ENCODE peak calls at places on chromosomes 13 and 19, in eight cellular contexts. H, B, J, L, I, N, E and W are unnamed samples.

GRCh38 chr13:30138511-30138910 is 168.8 kb downstream of the KATNAL1 start:
- DNase-seq in L (no peak), E (no peak), B (no peak), H (no peak), I (no peak), J (no peak), N (no peak), W (no peak)

GRCh38 chr13:43023244-43023931 is at the start of gene DNAJC15:
- DNase-seq in E (peak), H (peak), L (peak), B (peak), N (peak), J (peak), I (peak), W (peak)

GRCh38 chr19:36256064-36256463 is 41.2 kb downstream of the ZNF146 start:
- DNase-seq in N (no peak), B (no peak), H (no peak), E (no peak), L (no peak), J (no peak), I (no peak), W (no peak)

GRCh38 chr13:47294691-47295090 is 397.8 kb upstream of the HTR2A start:
- DNase-seq in J (no peak), L (no peak), N (no peak), I (no peak), E (peak), H (no peak), B (no peak), W (no peak)

GRCh38 chr19:38263696-38264485 is 482 bp upstream of the SPINT2 start:
- DNase-seq in H (peak), I (no peak), B (peak), E (peak), N (no peak), J (peak), L (no peak), W (peak)

GRCh38 chr13:73835138-73835721 is 299.0 kb downstream of the KLF12 start:
- DNase-seq in N (no peak), E (peak), I (peak), L (no peak), H (no peak), J (no peak), B (no peak), W (peak)

GRCh38 chr19:33905473-33905936 is 108.8 kb downstream of the KCTD15 start:
- DNase-seq in H (no peak), B (no peak), N (no peak), J (no peak), E (no peak), L (no peak), I (no peak), W (no peak)

GRCh38 chr13:98957731-98958442 is 20.0 kb downstream of the DOCK9 start:
- DNase-seq in N (no peak), L (no peak), B (no peak), J (no peak), H (no peak), I (no peak), E (no peak), W (no peak)

GRCh38 chr19:39494661-39495060 is 4.1 kb upstream of the DLL3 start:
- DNase-seq in B (no peak), E (no peak), H (no peak), N (no peak), J (no peak), L (no peak), I (no peak), W (no peak)

GRCh38 chr19:43780706-43781525 is at the start of gene KCNN4:
- DNase-seq in H (peak), E (peak), L (no peak), I (no peak), J (no peak), N (no peak), B (no peak), W (peak)

GRCh38 chr19:524062-524674 is 7.4 kb upstream of the CDC34 start:
- DNase-seq in H (no peak), I (no peak), B (no peak), L (no peak), E (peak), J (peak), N (no peak), W (peak)

GRCh38 chr19:2488942-2489731 is 13.2 kb downstream of the GADD45B start:
- DNase-seq in E (no peak), N (no peak), B (no peak), J (no peak), H (peak), I (no peak), L (no peak), W (peak)

GRCh38 chr19:50458396-50459066 is 17.8 kb upstream of the EMC10 start:
- DNase-seq in J (no peak), E (peak), I (no peak), L (no peak), H (no peak), B (no peak), N (no peak), W (peak)

GRCh38 chr19:1745589-1746031 is 7.7 kb upstream of the ONECUT3 start:
- DNase-seq in B (no peak), J (no peak), I (no peak), E (no peak), H (no peak), L (no peak), N (no peak), W (no peak)

GRCh38 chr19:55444720-55445045 is 1.6 kb upstream of the SHISA7 start:
- DNase-seq in H (no peak), B (no peak), I (no peak), L (no peak), N (no peak), E (no peak), J (no peak), W (no peak)